ENCODE peak calls at places on chromosomes 11 and 22, in four cellular contexts. V, G, W and O are unnamed samples.

GRCh38 chr22:27057717-27058116 is 400.3 kb downstream of the MIAT start:
- DNase-seq in V (no peak), W (no peak), G (no peak), O (peak)

GRCh38 chr11:2778630-2779498 is 79.1 kb upstream of the KCNQ1OT1 start:
- DNase-seq in V (peak), W (peak), G (no peak), O (peak)

GRCh38 chr11:21142007-21142406 is 472.6 kb downstream of the NELL1 start:
- DNase-seq in W (no peak), G (no peak), V (no peak), O (no peak)

GRCh38 chr11:2092464-2092910 is 46.7 kb downstream of the IGF2 start:
- DNase-seq in W (no peak), V (no peak), G (no peak), O (no peak)

GRCh38 chr22:42065408-42066132 is 5.0 kb downstream of the NAGA start:
- DNase-seq in G (no peak), V (no peak), W (no peak), O (no peak)

GRCh38 chr11:65492637-65493366 is 6.0 kb upstream of the MALAT1 start:
- DNase-seq in G (no peak), W (peak), V (peak), O (no peak)

GRCh38 chr11:125621995-125622394 is 3.0 kb upstream of the CHEK1 start:
- DNase-seq in W (peak), G (no peak), V (peak), O (peak)

GRCh38 chr11:32353884-32354283 is 81.5 kb downstream of the WT1 start:
- DNase-seq in G (no peak), W (no peak), V (no peak), O (no peak)

GRCh38 chr22:37639070-37639760 is at the start of gene SH3BP1:
- DNase-seq in G (no peak), V (no peak), W (peak), O (no peak)

GRCh38 chr11:59556115-59556882 is 45.0 kb downstream of the OR4D9 start:
- DNase-seq in G (peak), W (peak), V (peak), O (no peak)

GRCh38 chr11:125229006-125229405 is 64.5 kb downstream of the PKNOX2 start:
- DNase-seq in W (no peak), G (no peak), V (no peak), O (no peak)

GRCh38 chr11:12263141-12263693 is 114.2 kb upstream of the PARVA start:
- DNase-seq in G (no peak), V (no peak), W (no peak), O (no peak)

GRCh38 chr11:12390687-12391110 is 13.3 kb downstream of the PARVA start:
- DNase-seq in G (no peak), V (no peak), W (no peak), O (no peak)

GRCh38 chr11:35274909-35275807 is 136.2 kb downstream of the CD44 start:
- DNase-seq in G (no peak), V (peak), W (peak), O (peak)

GRCh38 chr22:25177226-25177625 is 22.4 kb upstream of the CRYBB3 start:
- DNase-seq in W (no peak), G (no peak), V (no peak), O (no peak)

GRCh38 chr11:10255388-10256125 is 38.5 kb downstream of the SBF2 start:
- DNase-seq in W (no peak), V (no peak), G (no peak), O (no peak)

GRCh38 chr11:92225206-92225562 is 566 bp downstream of the FAT3 start:
- DNase-seq in W (no peak), V (no peak), G (no peak), O (no peak)

GRCh38 chr11:30583505-30584280 is 2.5 kb downstream of the MPPED2 start:
- DNase-seq in G (no peak), W (no peak), V (no peak), O (no peak)

GRCh38 chr22:19769393-19769715 is 8.8 kb downstream of the TBX1 start:
- DNase-seq in W (no peak), V (no peak), G (no peak), O (no peak)

GRCh38 chr11:130890039-130890745 is 26.1 kb downstream of the SNX19 start:
- DNase-seq in W (peak), V (no peak), G (no peak), O (no peak)

GRCh38 chr11:289145-289705 is 299 bp downstream of the PGGHG start:
- DNase-seq in G (no peak), W (no peak), V (no peak), O (no peak)

GRCh38 chr11:62139526-62140301 is 15.9 kb downstream of the INCENP start:
- DNase-seq in V (no peak), G (no peak), W (no peak), O (no peak)

GRCh38 chr11:125720781-125721180 is 25.3 kb upstream of the PATE1 start:
- DNase-seq in W (no peak), V (no peak), G (no peak), O (no peak)

GRCh38 chr11:62144641-62145255 is 20.9 kb downstream of the INCENP start:
- DNase-seq in V (no peak), W (no peak), G (no peak), O (no peak)

DNA sequence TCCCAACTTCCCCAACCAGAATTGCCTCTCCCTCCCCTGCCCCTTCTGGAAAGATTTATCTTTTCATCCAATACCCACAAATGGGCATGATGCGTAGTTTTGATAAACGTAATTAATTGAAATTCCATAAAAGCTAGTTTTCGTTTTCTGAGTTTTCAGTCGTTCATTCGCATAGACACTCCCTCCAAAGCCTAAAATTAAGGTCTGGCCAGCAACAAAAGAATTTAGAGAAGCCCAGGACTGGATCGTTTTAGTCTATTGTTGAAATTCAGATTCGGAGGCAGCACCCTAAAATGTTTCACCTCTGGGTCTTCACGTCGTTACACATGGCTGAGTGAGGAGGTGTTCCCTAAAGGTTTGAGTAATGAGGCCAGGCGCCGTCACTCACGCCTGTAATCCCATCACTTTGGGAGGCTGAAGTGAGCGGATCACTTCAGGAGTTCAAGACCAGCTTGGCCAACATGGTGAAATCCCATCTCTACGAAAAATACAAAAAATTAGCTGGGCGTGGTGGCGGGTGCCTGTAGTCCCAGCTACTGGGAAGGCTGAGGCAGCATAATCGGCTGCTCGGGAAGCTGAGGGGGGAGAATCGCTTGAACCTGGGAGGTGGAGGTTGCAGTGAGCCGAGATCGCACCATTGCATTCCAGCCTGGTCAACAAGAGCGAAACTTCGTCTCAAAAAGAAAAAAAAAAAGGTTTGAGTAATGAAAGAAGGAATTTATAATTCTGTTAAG is 589 bp upstream of the NDUFC2 start:
- DNase-seq in G (no peak), W (no peak), V (no peak), O (no peak)
- TF ChIP-seq CTCF in G (no peak), W (no peak), V (no peak), O (no peak)

GRCh38 chr22:22461583-22461982 is 47.0 kb downstream of the ZNF280B start:
- DNase-seq in V (no peak), G (no peak), W (no peak), O (no peak)

GRCh38 chr22:22460060-22460459 is 48.5 kb downstream of the ZNF280B start:
- DNase-seq in W (no peak), G (no peak), V (no peak), O (no peak)

GRCh38 chr22:22458896-22459588 is 49.5 kb downstream of the ZNF280B start:
- DNase-seq in G (no peak), V (no peak), W (no peak), O (no peak)

GRCh38 chr22:22461111-22461510 is 47.4 kb downstream of the ZNF280B start:
- DNase-seq in V (no peak), W (no peak), G (no peak), O (no peak)

GRCh38 chr22:22460635-22461034 is 47.9 kb downstream of the ZNF280B start:
- DNase-seq in W (peak), G (no peak), V (no peak), O (no peak)
- TF ChIP-seq CTCF in W (peak), G (no peak), V (peak), O (peak)

GRCh38 chr22:49880281-49880680 is 26.6 kb downstream of the ZBED4 start:
- DNase-seq in G (no peak), V (peak), W (no peak), O (no peak)
- TF ChIP-seq CTCF in G (no peak), V (no peak), W (no peak), O (no peak)

GRCh38 chr22:35354068-35354467 is 26.8 kb upstream of the HMOX1 start:
- DNase-seq in V (no peak), W (no peak), G (no peak), O (no peak)

GRCh38 chr22:35349704-35350538 is 31.0 kb upstream of the HMOX1 start:
- DNase-seq in W (peak), G (no peak), V (peak), O (no peak)

GRCh38 chr22:35353318-35353717 is 27.6 kb upstream of the HMOX1 start:
- DNase-seq in W (no peak), G (no peak), V (no peak), O (no peak)

GRCh38 chr22:35350539-35351503 is 30.1 kb upstream of the HMOX1 start:
- DNase-seq in G (peak), V (peak), W (peak), O (peak)

DNA sequence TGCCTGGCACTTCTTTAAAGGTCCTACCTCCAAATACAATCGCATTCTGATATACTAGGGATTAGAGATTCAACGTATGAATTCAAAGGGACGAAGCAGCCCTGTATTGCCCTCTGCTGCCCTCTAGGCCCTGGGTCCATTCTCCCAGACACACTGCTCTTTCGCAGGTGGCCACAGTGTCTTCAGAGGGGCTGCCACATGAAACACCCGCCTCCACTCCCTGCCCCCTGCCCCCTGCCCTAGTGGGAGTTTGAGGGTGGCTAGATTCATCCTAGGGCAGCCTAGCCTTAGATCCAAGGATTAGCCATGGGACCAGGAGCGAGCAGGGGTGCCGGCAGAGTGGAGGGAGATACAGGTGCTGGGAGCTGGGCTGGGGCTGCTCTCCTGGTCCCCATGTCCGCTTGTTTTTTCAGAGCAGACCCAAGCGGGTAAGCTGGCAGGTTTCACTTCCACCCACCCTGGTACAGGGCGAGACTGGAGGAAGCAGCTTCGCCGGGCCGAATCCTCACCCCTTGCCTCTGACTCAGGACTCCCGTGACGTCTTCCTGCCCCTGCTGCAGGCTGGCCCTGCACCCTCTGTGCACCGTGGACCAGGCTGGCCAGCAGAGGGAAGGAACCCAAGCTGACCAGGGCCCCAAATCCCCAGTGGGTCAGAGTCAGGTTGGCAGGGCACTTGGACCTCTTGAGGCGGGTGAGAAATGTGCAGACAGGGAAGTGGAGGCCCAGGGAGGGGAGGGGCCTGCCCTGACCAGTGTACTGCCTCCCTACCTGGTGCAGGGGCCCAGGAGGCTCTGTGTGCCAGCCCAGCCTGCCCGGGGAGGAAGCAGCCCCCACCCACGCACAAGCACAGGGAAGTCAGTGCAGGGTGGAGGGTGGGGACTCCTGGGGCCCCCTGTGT is 28.4 kb upstream of the HMOX1 start:
- DNase-seq in V (no peak), W (no peak), G (no peak), O (no peak)
- TF ChIP-seq CTCF in V (no peak), W (no peak), G (peak), O (peak)